ENCODE peak calls at places on chromosomes 12 and 14, in seven cellular contexts. One of them, this sample, is unnamed.
A peak's percentile ranks its signal among the peaks of the same experiment; 100 is the strongest.

GRCh38 chr14:69260979-69261605 is 1.1 kb downstream of the GALNT16 start:
- DNase-seq in ovary: no peak
- DNase-seq in lung: no peak
- DNase-seq in activated B cell treated with CpG ODN at 0.5 μM for 24 hours: peak; percentile 52
- DNase-seq in thyroid gland: peak; percentile 47
- DNase-seq in fibroblast of villous mesenchyme: no peak
- DNase-seq in WERI-Rb-1: peak; percentile 57
- DNase-seq in this sample: peak; percentile 92

GRCh38 chr12:24977060-24977459 is 28.2 kb upstream of the BCAT1 start:
- DNase-seq in ovary: no peak
- DNase-seq in lung: no peak
- DNase-seq in activated B cell treated with CpG ODN at 0.5 μM for 24 hours: no peak
- DNase-seq in thyroid gland: no peak
- DNase-seq in fibroblast of villous mesenchyme: no peak
- DNase-seq in WERI-Rb-1: no peak
- DNase-seq in this sample: no peak

GRCh38 chr12:3041558-3042164 is 35.5 kb upstream of the TSPAN9 start:
- DNase-seq in ovary: peak; percentile 44
- DNase-seq in lung: peak; percentile 55
- DNase-seq in activated B cell treated with CpG ODN at 0.5 μM for 24 hours: no peak
- DNase-seq in thyroid gland: peak; percentile 42
- DNase-seq in fibroblast of villous mesenchyme: peak; percentile 74
- DNase-seq in WERI-Rb-1: peak; percentile 82
- DNase-seq in this sample: peak; percentile 89

GRCh38 chr12:119684730-119685129 is 16.8 kb downstream of the PRKAB1 start:
- DNase-seq in ovary: no peak
- DNase-seq in lung: no peak
- DNase-seq in activated B cell treated with CpG ODN at 0.5 μM for 24 hours: no peak
- DNase-seq in thyroid gland: no peak
- DNase-seq in fibroblast of villous mesenchyme: peak; percentile 55
- DNase-seq in WERI-Rb-1: no peak
- DNase-seq in this sample: no peak

GRCh38 chr12:27463826-27464554 is 17.5 kb downstream of the SMCO2 start:
- DNase-seq in ovary: peak; percentile 83
- DNase-seq in lung: peak; percentile 62
- DNase-seq in activated B cell treated with CpG ODN at 0.5 μM for 24 hours: no peak
- DNase-seq in thyroid gland: no peak
- DNase-seq in fibroblast of villous mesenchyme: peak; percentile 89
- DNase-seq in WERI-Rb-1: no peak
- DNase-seq in this sample: no peak

GRCh38 chr14:64649383-64649998 is 54.7 kb upstream of the PLEKHG3 start:
- DNase-seq in ovary: no peak
- DNase-seq in lung: no peak
- DNase-seq in activated B cell treated with CpG ODN at 0.5 μM for 24 hours: no peak
- DNase-seq in thyroid gland: peak; percentile 57
- DNase-seq in fibroblast of villous mesenchyme: peak; percentile 93
- DNase-seq in WERI-Rb-1: no peak
- DNase-seq in this sample: no peak

GRCh38 chr14:69980457-69981414 is 101.5 kb downstream of the SMOC1 start:
- DNase-seq in ovary: no peak
- DNase-seq in lung: no peak
- DNase-seq in activated B cell treated with CpG ODN at 0.5 μM for 24 hours: no peak
- DNase-seq in thyroid gland: no peak
- DNase-seq in fibroblast of villous mesenchyme: no peak
- DNase-seq in WERI-Rb-1: no peak
- DNase-seq in this sample: no peak

GRCh38 chr12:12764824-12765223 is 20.6 kb upstream of the APOLD1 start:
- DNase-seq in ovary: no peak
- DNase-seq in lung: no peak
- DNase-seq in activated B cell treated with CpG ODN at 0.5 μM for 24 hours: no peak
- DNase-seq in thyroid gland: no peak
- DNase-seq in fibroblast of villous mesenchyme: no peak
- DNase-seq in WERI-Rb-1: no peak
- DNase-seq in this sample: no peak

GRCh38 chr14:52078093-52078492 is 9.2 kb upstream of the NID2 start:
- DNase-seq in ovary: no peak
- DNase-seq in lung: no peak
- DNase-seq in activated B cell treated with CpG ODN at 0.5 μM for 24 hours: no peak
- DNase-seq in thyroid gland: no peak
- DNase-seq in fibroblast of villous mesenchyme: no peak
- DNase-seq in WERI-Rb-1: no peak
- DNase-seq in this sample: no peak

GRCh38 chr14:52078721-52079120 is 9.9 kb upstream of the NID2 start:
- DNase-seq in ovary: no peak
- DNase-seq in lung: no peak
- DNase-seq in activated B cell treated with CpG ODN at 0.5 μM for 24 hours: no peak
- DNase-seq in thyroid gland: no peak
- DNase-seq in fibroblast of villous mesenchyme: no peak
- DNase-seq in WERI-Rb-1: no peak
- DNase-seq in this sample: no peak

GRCh38 chr14:52076334-52076733 is 7.5 kb upstream of the NID2 start:
- DNase-seq in ovary: no peak
- DNase-seq in lung: no peak
- DNase-seq in activated B cell treated with CpG ODN at 0.5 μM for 24 hours: no peak
- DNase-seq in thyroid gland: no peak
- DNase-seq in fibroblast of villous mesenchyme: no peak
- DNase-seq in WERI-Rb-1: no peak
- DNase-seq in this sample: no peak

GRCh38 chr14:52079239-52079956 is 10.5 kb upstream of the NID2 start:
- DNase-seq in ovary: no peak
- DNase-seq in lung: no peak
- DNase-seq in activated B cell treated with CpG ODN at 0.5 μM for 24 hours: no peak
- DNase-seq in thyroid gland: no peak
- DNase-seq in fibroblast of villous mesenchyme: peak; percentile 93
- DNase-seq in WERI-Rb-1: no peak
- DNase-seq in this sample: no peak

GRCh38 chr14:52077261-52077984 is 8.6 kb upstream of the NID2 start:
- DNase-seq in ovary: no peak
- DNase-seq in lung: no peak
- DNase-seq in activated B cell treated with CpG ODN at 0.5 μM for 24 hours: no peak
- DNase-seq in thyroid gland: no peak
- DNase-seq in fibroblast of villous mesenchyme: no peak
- DNase-seq in WERI-Rb-1: no peak
- DNase-seq in this sample: no peak
- TF ChIP-seq CTCF in ovary: no peak
- TF ChIP-seq CTCF in lung: no peak
- TF ChIP-seq CTCF in activated B cell treated with CpG ODN at 0.5 μM for 24 hours: no peak
- TF ChIP-seq CTCF in thyroid gland: no peak
- TF ChIP-seq CTCF in fibroblast of villous mesenchyme: no peak
- TF ChIP-seq CTCF in WERI-Rb-1: no peak
- TF ChIP-seq CTCF in this sample: no peak

GRCh38 chr14:23052182-23052623 is 5.1 kb downstream of the CDH24 start:
- DNase-seq in ovary: no peak
- DNase-seq in lung: no peak
- DNase-seq in activated B cell treated with CpG ODN at 0.5 μM for 24 hours: no peak
- DNase-seq in thyroid gland: no peak
- DNase-seq in fibroblast of villous mesenchyme: no peak
- DNase-seq in WERI-Rb-1: peak; percentile 86
- DNase-seq in this sample: no peak
- TF ChIP-seq CTCF in ovary: no peak
- TF ChIP-seq CTCF in lung: no peak
- TF ChIP-seq CTCF in activated B cell treated with CpG ODN at 0.5 μM for 24 hours: no peak
- TF ChIP-seq CTCF in thyroid gland: no peak
- TF ChIP-seq CTCF in fibroblast of villous mesenchyme: peak; percentile 37
- TF ChIP-seq CTCF in WERI-Rb-1: peak; percentile 96
- TF ChIP-seq CTCF in this sample: no peak

DNA sequence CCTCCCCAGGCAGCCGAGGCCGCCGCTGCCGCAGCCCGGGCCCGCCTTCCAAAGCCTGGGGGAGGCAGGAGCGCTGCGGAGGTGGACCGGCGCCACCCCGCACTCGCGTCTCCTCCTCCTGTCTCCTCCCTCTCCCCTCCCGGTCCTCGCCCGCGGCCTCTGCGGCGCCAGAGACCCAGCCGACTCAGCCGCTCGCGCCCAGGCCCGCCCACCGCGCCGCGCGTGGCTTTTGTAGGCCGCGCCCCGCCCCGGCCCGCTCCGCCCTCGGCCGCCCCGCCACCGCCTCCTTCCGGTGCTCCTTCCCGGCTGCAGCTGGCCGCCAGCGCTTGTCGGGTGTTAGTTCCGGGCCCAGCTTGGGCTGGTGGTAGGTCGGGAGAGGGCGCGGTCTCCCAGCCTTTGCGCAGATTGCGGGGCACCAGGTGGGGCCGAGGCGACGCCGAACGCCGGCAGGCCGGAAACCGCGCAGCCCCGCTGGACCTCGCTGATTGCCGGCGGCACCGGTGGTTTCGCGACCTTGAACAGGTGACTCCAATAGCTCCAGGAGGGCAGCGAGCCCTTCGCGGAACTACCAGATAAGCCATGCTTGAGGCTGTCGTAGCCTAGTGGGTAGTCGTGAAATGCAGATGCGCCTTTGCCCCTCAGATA is at the start of gene CAPRIN2:
- DNase-seq in ovary: peak; percentile 94
- DNase-seq in lung: peak; percentile 96
- DNase-seq in activated B cell treated with CpG ODN at 0.5 μM for 24 hours: peak; percentile 97
- DNase-seq in thyroid gland: peak; percentile 96
- DNase-seq in fibroblast of villous mesenchyme: peak; percentile 96
- DNase-seq in WERI-Rb-1: peak; percentile 96
- DNase-seq in this sample: peak; percentile 94
- TF ChIP-seq CTCF in ovary: peak; percentile 51
- TF ChIP-seq CTCF in lung: peak; percentile 11
- TF ChIP-seq CTCF in activated B cell treated with CpG ODN at 0.5 μM for 24 hours: no peak
- TF ChIP-seq CTCF in thyroid gland: peak; percentile 49
- TF ChIP-seq CTCF in fibroblast of villous mesenchyme: peak; percentile 28
- TF ChIP-seq CTCF in WERI-Rb-1: peak; percentile 46
- TF ChIP-seq CTCF in this sample: peak; percentile 45

GRCh38 chr14:89129570-89129969 is 287.5 kb downstream of the FOXN3 start:
- DNase-seq in ovary: peak; percentile 30
- DNase-seq in lung: no peak
- DNase-seq in activated B cell treated with CpG ODN at 0.5 μM for 24 hours: no peak
- DNase-seq in thyroid gland: no peak
- DNase-seq in fibroblast of villous mesenchyme: peak; percentile 51
- DNase-seq in WERI-Rb-1: no peak
- DNase-seq in this sample: no peak
- TF ChIP-seq CTCF in ovary: no peak
- TF ChIP-seq CTCF in lung: no peak
- TF ChIP-seq CTCF in activated B cell treated with CpG ODN at 0.5 μM for 24 hours: no peak
- TF ChIP-seq CTCF in thyroid gland: no peak
- TF ChIP-seq CTCF in fibroblast of villous mesenchyme: no peak
- TF ChIP-seq CTCF in WERI-Rb-1: no peak
- TF ChIP-seq CTCF in this sample: no peak

DNA sequence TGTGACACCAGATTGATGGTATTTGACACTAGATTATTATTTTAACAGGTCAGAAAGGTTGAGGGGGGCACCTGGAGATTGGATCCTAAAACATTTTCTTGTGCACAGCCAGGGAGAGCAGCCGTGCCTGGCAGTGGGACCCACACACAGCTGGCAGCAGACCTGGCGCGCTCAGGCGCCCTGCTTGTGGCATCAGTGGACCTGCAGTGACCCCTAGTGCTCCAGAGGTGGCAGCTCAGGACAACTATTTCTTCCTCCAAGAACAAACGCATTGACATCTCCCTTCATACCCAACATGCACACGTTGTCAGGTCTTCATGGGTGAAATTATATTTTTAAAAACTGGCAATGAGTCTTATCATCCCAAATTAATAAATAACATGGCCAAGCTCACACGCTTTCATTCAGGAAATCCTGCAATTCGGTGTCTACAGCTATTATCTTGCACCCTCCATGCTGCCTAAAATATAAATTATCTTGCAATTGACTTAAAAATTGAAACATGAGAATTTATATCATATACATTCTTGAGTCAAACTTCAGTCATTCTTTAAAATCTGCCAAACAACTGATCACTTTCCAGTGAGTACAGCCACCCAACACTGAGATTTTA is 7.7 kb upstream of the TMEM132D start:
- DNase-seq in ovary: no peak
- DNase-seq in lung: no peak
- DNase-seq in activated B cell treated with CpG ODN at 0.5 μM for 24 hours: no peak
- DNase-seq in thyroid gland: peak; percentile 14
- DNase-seq in fibroblast of villous mesenchyme: no peak
- DNase-seq in WERI-Rb-1: peak; percentile 61
- DNase-seq in this sample: peak; percentile 76
- TF ChIP-seq CTCF in ovary: no peak
- TF ChIP-seq CTCF in lung: peak; percentile 33
- TF ChIP-seq CTCF in activated B cell treated with CpG ODN at 0.5 μM for 24 hours: no peak
- TF ChIP-seq CTCF in thyroid gland: peak; percentile 71
- TF ChIP-seq CTCF in fibroblast of villous mesenchyme: peak; percentile 41
- TF ChIP-seq CTCF in WERI-Rb-1: peak; percentile 96
- TF ChIP-seq CTCF in this sample: peak; percentile 89

GRCh38 chr12:125065021-125065752 is at the start of gene AACS:
- DNase-seq in ovary: peak; percentile 82
- DNase-seq in lung: peak; percentile 81
- DNase-seq in activated B cell treated with CpG ODN at 0.5 μM for 24 hours: peak; percentile 69
- DNase-seq in thyroid gland: peak; percentile 71
- DNase-seq in fibroblast of villous mesenchyme: peak; percentile 72
- DNase-seq in WERI-Rb-1: peak; percentile 79
- DNase-seq in this sample: peak; percentile 98
- TF ChIP-seq CTCF in ovary: no peak
- TF ChIP-seq CTCF in lung: no peak
- TF ChIP-seq CTCF in activated B cell treated with CpG ODN at 0.5 μM for 24 hours: no peak
- TF ChIP-seq CTCF in thyroid gland: no peak
- TF ChIP-seq CTCF in fibroblast of villous mesenchyme: no peak
- TF ChIP-seq CTCF in WERI-Rb-1: no peak
- TF ChIP-seq CTCF in this sample: no peak

This sample was measured in GM13977.